ENCODE peak calls at places on chromosome 16, in ten cellular contexts. T is breast epithelium, S is prostate gland, K is transverse colon, D is sigmoid colon, N is Panc1, G is suprapubic skin, H is HepG2, P is K562, O is SK-N-SH. I is an unnamed sample.

GRCh38 chr16:22360963-22361659 is 13.3 kb downstream of the CDR2 start:
- DNase-seq in T (no peak), S (no peak), K (no peak), D (no peak), N (no peak), G (no peak), H (no peak), P (no peak), O (no peak), I (no peak)

GRCh38 chr16:22291020-22291419 is 6.2 kb upstream of the POLR3E start:
- DNase-seq in T (no peak), S (no peak), K (no peak), D (no peak), N (no peak), G (no peak), H (no peak), P (no peak), O (no peak), I (no peak)

GRCh38 chr16:77780378-77780837 is 8.0 kb upstream of the VAT1L start:
- DNase-seq in T (no peak), S (no peak), K (no peak), D (no peak), N (peak; percentile 33), G (no peak), H (peak; percentile 46), P (no peak), O (no peak), I (no peak)

GRCh38 chr16:11557811-11558210 is 28.9 kb downstream of the LITAF start:
- DNase-seq in T (no peak), S (peak; percentile 17), K (no peak), D (no peak), N (no peak), G (no peak), H (no peak), P (no peak), O (no peak), I (peak; percentile 21)

GRCh38 chr16:12639044-12639443 is 164.6 kb downstream of the CPPED1 start:
- DNase-seq in T (no peak), S (no peak), K (no peak), D (no peak), N (no peak), G (no peak), H (peak; percentile 52), P (peak; percentile 22), O (no peak), I (no peak)

GRCh38 chr16:67198238-67198734 is 645 bp upstream of the ELMO3 start:
- DNase-seq in T (no peak), S (peak; percentile 47), K (peak; percentile 78), D (no peak), N (no peak), G (no peak), H (no peak), P (no peak), O (peak; percentile 81), I (no peak)

GRCh38 chr16:12653820-12654392 is 149.8 kb downstream of the CPPED1 start:
- DNase-seq in T (no peak), S (no peak), K (no peak), D (no peak), N (no peak), G (no peak), H (no peak), P (no peak), O (no peak), I (no peak)

GRCh38 chr16:88665148-88665547 is 2.3 kb upstream of the MVD start:
- DNase-seq in T (no peak), S (no peak), K (no peak), D (no peak), N (no peak), G (no peak), H (no peak), P (no peak), O (no peak), I (no peak)

GRCh38 chr16:89764711-89765201 is 43.4 kb downstream of the ZNF276 start:
- DNase-seq in T (peak; percentile 56), S (no peak), K (peak; percentile 85), D (no peak), N (no peak), G (no peak), H (no peak), P (no peak), O (no peak), I (peak; percentile 88)

GRCh38 chr16:31099860-31100638 is 5.5 kb upstream of the VKORC1 start:
- DNase-seq in T (no peak), S (no peak), K (no peak), D (no peak), N (no peak), G (no peak), H (peak; percentile 34), P (peak; percentile 62), O (no peak), I (no peak)

GRCh38 chr16:72952404-72953301 is 95.3 kb downstream of the ZFHX3 start:
- DNase-seq in T (no peak), S (no peak), K (no peak), D (no peak), N (no peak), G (no peak), H (no peak), P (no peak), O (peak; percentile 57), I (no peak)

GRCh38 chr16:9095998-9096397 is 4.6 kb downstream of the HAPSTR1 start:
- DNase-seq in T (no peak), S (no peak), K (no peak), D (no peak), N (no peak), G (no peak), H (no peak), P (no peak), O (no peak), I (no peak)

GRCh38 chr16:9098377-9099090 is 7.1 kb downstream of the HAPSTR1 start:
- DNase-seq in T (no peak), S (no peak), K (no peak), D (no peak), N (no peak), G (no peak), H (no peak), P (no peak), O (no peak), I (no peak)

GRCh38 chr16:9095171-9095570 is 3.7 kb downstream of the HAPSTR1 start:
- DNase-seq in T (no peak), S (no peak), K (no peak), D (no peak), N (no peak), G (no peak), H (no peak), P (no peak), O (no peak), I (no peak)

GRCh38 chr16:9097266-9098219 is 6.1 kb downstream of the HAPSTR1 start:
- DNase-seq in T (no peak), S (no peak), K (no peak), D (no peak), N (no peak), G (no peak), H (no peak), P (no peak), O (no peak), I (no peak)

GRCh38 chr16:9096416-9096952 is 5.0 kb downstream of the HAPSTR1 start:
- DNase-seq in T (no peak), S (peak; percentile 9), K (no peak), D (no peak), N (no peak), G (no peak), H (no peak), P (no peak), O (no peak), I (no peak)
- H3K4me1 ChIP-seq in T (peaks cover 6% of the 10 kb centered on the region), S (peaks cover 24% of the 10 kb centered on the region), K (peaks cover 60% of the 10 kb centered on the region), D (no peaks in the 10 kb centered on the region), N (peaks cover 54% of the 10 kb centered on the region), G (peaks cover 79% of the 10 kb centered on the region), H (peaks cover 75% of the 10 kb centered on the region), P (peaks cover 35% of the 10 kb centered on the region), O (peaks cover 17% of the 10 kb centered on the region), I (peaks cover 72% of the 10 kb centered on the region)

GRCh38 chr16:20404637-20405036 is at the start of gene PDILT:
- DNase-seq in T (no peak), S (no peak), K (no peak), D (no peak), N (no peak), G (no peak), H (no peak), P (no peak), O (no peak), I (no peak)
- TF ChIP-seq POLR2AphosphoS5 in T (no peak), S (no peak), K (no peak), D (no peak), N (no peak), G (no peak), H (no peak), P (no peak), O (no peak), I (no peak)

GRCh38 chr16:82713778-82714177 is 87.0 kb downstream of the CDH13 start:
- DNase-seq in T (no peak), S (no peak), K (no peak), D (no peak), N (no peak), G (no peak), H (no peak), P (no peak), O (no peak), I (no peak)
- H3K4me1 ChIP-seq in T (no peaks in the 10 kb centered on the region), S (no peaks in the 10 kb centered on the region), K (no peaks in the 10 kb centered on the region), D (no peaks in the 10 kb centered on the region), N (no peaks in the 10 kb centered on the region), G (peaks cover 6% of the 10 kb centered on the region), H (no peaks in the 10 kb centered on the region), P (no peaks in the 10 kb centered on the region), O (no peaks in the 10 kb centered on the region), I (no peaks in the 10 kb centered on the region)

DNA sequence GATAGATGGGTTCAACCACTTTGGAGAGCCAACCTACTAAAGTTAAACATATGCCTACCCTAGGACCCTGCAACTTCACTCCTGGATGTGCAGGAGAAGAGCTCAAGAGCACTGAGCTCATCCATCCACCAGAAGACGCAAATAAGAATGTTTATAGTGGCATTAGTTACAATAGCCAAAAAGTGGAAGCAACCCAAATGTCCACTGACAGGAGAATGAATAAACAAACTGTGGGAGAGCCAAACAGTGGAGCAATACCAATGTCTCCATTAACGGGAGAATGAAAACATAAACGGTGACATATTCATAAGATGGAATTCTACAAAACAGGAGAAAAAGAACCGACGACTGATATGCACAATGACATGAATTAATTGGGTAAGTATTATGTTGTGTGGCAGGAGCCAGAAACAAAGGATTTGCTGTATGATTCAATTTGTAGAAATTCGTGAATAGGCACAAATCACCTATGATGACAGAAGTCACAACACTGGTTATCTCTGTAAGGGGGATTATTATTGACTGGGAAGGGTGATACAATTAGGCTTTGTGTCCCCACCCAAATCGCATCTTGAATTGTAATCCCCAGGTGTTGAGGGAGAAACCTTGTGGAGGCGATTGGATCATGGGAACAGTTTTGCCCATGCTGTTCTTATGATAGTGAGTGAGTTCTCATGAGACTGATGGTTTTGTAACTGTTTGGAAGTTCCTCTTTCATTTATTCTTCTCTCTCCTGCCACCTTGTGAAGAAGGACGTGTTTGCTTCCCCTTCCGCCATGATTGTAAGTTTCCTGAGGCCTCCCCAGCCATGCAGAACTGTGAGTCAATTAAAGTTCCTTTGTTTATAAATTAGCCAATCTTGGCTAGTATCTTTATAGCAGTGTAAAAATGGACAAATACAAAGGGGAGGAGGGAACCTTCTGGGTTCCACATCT is 57.9 kb upstream of the PLCG2 start:
- DNase-seq in T (no peak), S (no peak), K (no peak), D (no peak), N (no peak), G (no peak), H (no peak), P (no peak), O (no peak), I (no peak)
- TF ChIP-seq POLR2AphosphoS5 in T (no peak), S (no peak), K (peak; percentile 43), D (peak; percentile 25), N (no peak), G (no peak), H (no peak), P (no peak), O (no peak), I (no peak)

GRCh38 chr16:46753015-46753414 is 4.9 kb upstream of the MYLK3 start:
- DNase-seq in T (no peak), S (no peak), K (no peak), D (no peak), N (no peak), G (no peak), H (no peak), P (no peak), O (no peak), I (peak; percentile 50)
- H3K4me1 ChIP-seq in T (no peaks in the 10 kb centered on the region), S (no peaks in the 10 kb centered on the region), K (no peaks in the 10 kb centered on the region), D (no peaks in the 10 kb centered on the region), N (no peaks in the 10 kb centered on the region), G (no peaks in the 10 kb centered on the region), H (peaks cover 41% of the 10 kb centered on the region), P (peaks cover 20% of the 10 kb centered on the region), O (peaks cover 17% of the 10 kb centered on the region), I (peaks cover 10% of the 10 kb centered on the region)